ENCODE peak calls at places on chromosomes 7 and 10, in seven cellular contexts. E is activated CD4-positive, alpha-beta T cell treated with anti-CD3 and anti-CD28 coated beads, Interleukin-2, amount 50 U/mL, for 4 hours; Q is NCI-H1694; F is astrocyte of the spinal cord; J is substantia nigra; Y is hypothalamus; A is HFF-Myc. W is an unnamed sample.

GRCh38 chr7:139061416-139061815 is 25.6 kb upstream of the ZC3HAV1L start:
- DNase-seq in Y (no peak), F (no peak), E (no peak), J (no peak), A (no peak), Q (no peak), W (no peak)

GRCh38 chr10:91924212-91925021 is 847 bp downstream of the BTAF1 start:
- DNase-seq in Y (no peak), F (peak; percentile 33), Q (no peak), J (no peak), E (no peak), A (no peak), W (peak; percentile 60)

GRCh38 chr10:45061982-45062381 is 61.3 kb downstream of the ZNF22 start:
- DNase-seq in Y (no peak), Q (no peak), J (no peak), A (no peak), F (no peak), E (no peak), W (no peak)

GRCh38 chr7:15836041-15836440 is 149.6 kb upstream of the MEOX2 start:
- DNase-seq in Q (no peak), A (no peak), J (no peak), Y (no peak), E (no peak), F (peak; percentile 43), W (no peak)

GRCh38 chr10:33484787-33485186 is 150.3 kb upstream of the NRP1 start:
- DNase-seq in Q (no peak), Y (no peak), J (no peak), A (no peak), E (no peak), F (peak; percentile 35), W (no peak)

GRCh38 chr10:107540981-107541380 is 376.5 kb upstream of the SORCS1 start:
- DNase-seq in F (no peak), Q (no peak), J (no peak), Y (no peak), E (no peak), A (no peak), W (no peak)

GRCh38 chr7:18473119-18473518 is 22.4 kb upstream of the HDAC9 start:
- DNase-seq in F (no peak), E (no peak), A (no peak), Y (no peak), J (no peak), Q (no peak), W (no peak)

GRCh38 chr10:68560916-68561691 is 967 bp downstream of the TET1 start:
- DNase-seq in J (no peak), E (no peak), Q (no peak), F (peak; percentile 33), Y (no peak), A (no peak), W (peak; percentile 52)

GRCh38 chr7:158160199-158160598 is 427.4 kb downstream of the PTPRN2 start:
- DNase-seq in Q (no peak), J (no peak), E (no peak), Y (no peak), F (no peak), A (no peak), W (no peak)

GRCh38 chr7:66173856-66174255 is 31.3 kb upstream of the TPST1 start:
- DNase-seq in F (no peak), Q (no peak), A (no peak), E (no peak), J (no peak), Y (no peak), W (no peak)

GRCh38 chr7:78993341-78993740 is 460.1 kb downstream of the MAGI2 start:
- DNase-seq in J (no peak), F (no peak), A (no peak), Y (no peak), Q (no peak), E (no peak), W (no peak)

GRCh38 chr10:106107711-106108110 is 1056.8 kb downstream of the SORCS1 start:
- DNase-seq in F (peak; percentile 29), A (no peak), Y (no peak), E (no peak), Q (no peak), J (no peak), W (no peak)

GRCh38 chr7:128266891-128267839 is 26.1 kb downstream of the LEP start:
- DNase-seq in E (no peak), Q (peak; percentile 87), J (peak; percentile 16), Y (peak; percentile 40), A (peak; percentile 31), F (peak; percentile 48), W (no peak)

GRCh38 chr7:33738260-33738935 is 166.9 kb upstream of the BMPER start:
- DNase-seq in J (no peak), Q (no peak), A (no peak), E (no peak), F (no peak), Y (no peak), W (no peak)

GRCh38 chr7:115037128-115037802 is 115.4 kb downstream of the MDFIC start:
- DNase-seq in A (no peak), Y (no peak), E (no peak), Q (no peak), F (no peak), J (no peak), W (no peak)

GRCh38 chr10:4450981-4451501 is 375.0 kb upstream of the AKR1E2 start:
- DNase-seq in J (no peak), E (no peak), F (peak; percentile 60), Q (no peak), A (peak; percentile 70), Y (no peak), W (no peak)

GRCh38 chr10:61974611-61975010 is 73.1 kb downstream of the ARID5B start:
- DNase-seq in J (peak; percentile 45), E (no peak), Y (peak; percentile 55), Q (no peak), A (peak; percentile 63), F (peak; percentile 53), W (no peak)